ENCODE peak calls at places on chromosomes 11 and 22, in four cellular contexts. Y is prostate gland, B is GM13977, H is K562. U is an unnamed sample.

GRCh38 chr11:111456086-111456858 is 55.9 kb downstream of the BTG4 start:
- DNase-seq in Y (no peak), B (peak), H (no peak), U (no peak)

GRCh38 chr11:121067453-121067852 is 33.6 kb upstream of the TECTA start:
- DNase-seq in Y (no peak), B (no peak), H (no peak), U (no peak)

GRCh38 chr11:82229346-82229745 is 504.3 kb downstream of the FAM181B start:
- DNase-seq in Y (no peak), B (peak), H (no peak), U (no peak)

GRCh38 chr11:122202161-122202950 is 86.3 kb upstream of the BLID start:
- DNase-seq in Y (no peak), B (no peak), H (no peak), U (no peak)

GRCh38 chr22:48944756-48945620 is 882.7 kb downstream of the BRD1 start:
- DNase-seq in Y (no peak), B (no peak), H (no peak), U (no peak)

GRCh38 chr11:114311946-114312345 is 15.7 kb downstream of the NNMT start:
- DNase-seq in Y (no peak), B (no peak), H (no peak), U (no peak)

GRCh38 chr11:88174627-88175003 is 628 bp downstream of the RAB38 start:
- DNase-seq in Y (peak), B (no peak), H (no peak), U (no peak)

GRCh38 chr22:25360891-25361645 is 141.6 kb downstream of the CRYBB2 start:
- DNase-seq in Y (no peak), B (no peak), H (no peak), U (no peak)

GRCh38 chr11:68042219-68043028 is 3.6 kb downstream of the TCIRG1 start:
- DNase-seq in Y (no peak), B (no peak), H (no peak), U (no peak)

GRCh38 chr11:13338437-13339069 is 61.0 kb downstream of the BMAL1 start:
- DNase-seq in Y (no peak), B (no peak), H (peak), U (no peak)

GRCh38 chr11:73402834-73403185 is 26.6 kb downstream of the RELT start:
- DNase-seq in Y (no peak), B (peak), H (no peak), U (no peak)
- TF ChIP-seq CTCF in Y (no peak), B (peak), H (peak), U (peak)

GRCh38 chr22:37625737-37626136 is 13.7 kb upstream of the SH3BP1 start:
- DNase-seq in Y (no peak), B (no peak), H (no peak), U (no peak)

GRCh38 chr22:37624876-37625275 is 14.6 kb upstream of the SH3BP1 start:
- DNase-seq in Y (no peak), B (no peak), H (no peak), U (no peak)

GRCh38 chr22:37621352-37621860 is 12.8 kb downstream of the GGA1 start:
- DNase-seq in Y (no peak), B (no peak), H (no peak), U (no peak)

GRCh38 chr22:37624017-37624365 is 15.4 kb downstream of the GGA1 start:
- DNase-seq in Y (no peak), B (no peak), H (no peak), U (no peak)

GRCh38 chr22:37623075-37624016 is 14.7 kb downstream of the GGA1 start:
- DNase-seq in Y (no peak), B (peak), H (peak), U (peak)
- TF ChIP-seq CTCF in Y (peak), B (peak), H (peak), U (peak)

DNA sequence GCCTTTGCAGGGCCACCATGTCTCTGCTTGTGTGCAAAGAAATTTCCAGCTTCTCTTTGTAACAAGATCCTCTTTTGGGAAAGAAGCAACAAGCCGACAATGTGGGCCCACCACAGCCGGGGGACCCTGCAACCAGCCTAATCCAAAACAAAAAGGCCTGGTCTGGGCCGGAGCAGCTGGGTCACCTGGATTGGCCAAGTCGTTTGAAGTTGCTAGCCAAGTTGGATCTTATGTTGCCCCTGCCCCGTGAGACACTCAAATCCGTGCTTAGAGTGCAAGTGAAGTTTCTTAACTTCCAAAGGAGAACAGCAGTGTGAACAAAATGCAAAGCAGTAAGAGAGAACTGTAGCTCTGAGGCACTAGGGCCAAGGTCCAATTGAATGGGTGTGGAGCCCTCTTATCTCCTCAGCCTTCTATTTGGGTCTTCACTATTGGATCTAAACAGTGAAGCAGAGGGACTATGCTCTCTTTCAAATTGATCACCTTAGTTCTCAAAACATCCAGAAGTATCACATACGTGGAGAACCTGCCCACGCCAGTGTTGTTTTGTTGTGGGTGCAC is 49.7 kb downstream of the C22orf31 start:
- DNase-seq in Y (no peak), B (no peak), H (no peak), U (no peak)
- TF ChIP-seq CTCF in Y (no peak), B (no peak), H (no peak), U (no peak)

GRCh38 chr22:50121202-50121740 is 31.5 kb downstream of the MOV10L1 start:
- DNase-seq in Y (no peak), B (no peak), H (no peak), U (no peak)
- TF ChIP-seq CTCF in Y (no peak), B (no peak), H (no peak), U (no peak)

GRCh38 chr11:102793677-102794290 is 4.2 kb downstream of the MMP1 start:
- DNase-seq in Y (peak), B (no peak), H (no peak), U (no peak)

GRCh38 chr11:102791271-102792036 is 6.5 kb downstream of the MMP1 start:
- DNase-seq in Y (no peak), B (no peak), H (no peak), U (no peak)

GRCh38 chr11:102798012-102798746 is at the start of gene MMP1:
- DNase-seq in Y (no peak), B (no peak), H (no peak), U (no peak)

GRCh38 chr11:102792604-102793003 is 5.4 kb downstream of the MMP1 start:
- DNase-seq in Y (no peak), B (no peak), H (no peak), U (no peak)

GRCh38 chr11:102794382-102794781 is 3.6 kb downstream of the MMP1 start:
- DNase-seq in Y (no peak), B (peak), H (peak), U (no peak)
- TF ChIP-seq CTCF in Y (no peak), B (peak), H (peak), U (peak)

GRCh38 chr22:40451230-40451629 is 80.8 kb downstream of the SGSM3 start:
- DNase-seq in Y (no peak), B (no peak), H (no peak), U (no peak)
- TF ChIP-seq CTCF in Y (no peak), B (no peak), H (no peak), U (no peak)

GRCh38 chr11:17277024-17277584 is 565 bp downstream of the NUCB2 start:
- DNase-seq in Y (peak), B (peak), H (no peak), U (no peak)

GRCh38 chr11:17272823-17273222 is 3.7 kb upstream of the NUCB2 start:
- DNase-seq in Y (no peak), B (no peak), H (no peak), U (no peak)

GRCh38 chr11:17273668-17274321 is 2.7 kb upstream of the NUCB2 start:
- DNase-seq in Y (no peak), B (no peak), H (no peak), U (no peak)

GRCh38 chr11:17275376-17276235 is 933 bp upstream of the NUCB2 start:
- DNase-seq in Y (no peak), B (no peak), H (no peak), U (no peak)

DNA sequence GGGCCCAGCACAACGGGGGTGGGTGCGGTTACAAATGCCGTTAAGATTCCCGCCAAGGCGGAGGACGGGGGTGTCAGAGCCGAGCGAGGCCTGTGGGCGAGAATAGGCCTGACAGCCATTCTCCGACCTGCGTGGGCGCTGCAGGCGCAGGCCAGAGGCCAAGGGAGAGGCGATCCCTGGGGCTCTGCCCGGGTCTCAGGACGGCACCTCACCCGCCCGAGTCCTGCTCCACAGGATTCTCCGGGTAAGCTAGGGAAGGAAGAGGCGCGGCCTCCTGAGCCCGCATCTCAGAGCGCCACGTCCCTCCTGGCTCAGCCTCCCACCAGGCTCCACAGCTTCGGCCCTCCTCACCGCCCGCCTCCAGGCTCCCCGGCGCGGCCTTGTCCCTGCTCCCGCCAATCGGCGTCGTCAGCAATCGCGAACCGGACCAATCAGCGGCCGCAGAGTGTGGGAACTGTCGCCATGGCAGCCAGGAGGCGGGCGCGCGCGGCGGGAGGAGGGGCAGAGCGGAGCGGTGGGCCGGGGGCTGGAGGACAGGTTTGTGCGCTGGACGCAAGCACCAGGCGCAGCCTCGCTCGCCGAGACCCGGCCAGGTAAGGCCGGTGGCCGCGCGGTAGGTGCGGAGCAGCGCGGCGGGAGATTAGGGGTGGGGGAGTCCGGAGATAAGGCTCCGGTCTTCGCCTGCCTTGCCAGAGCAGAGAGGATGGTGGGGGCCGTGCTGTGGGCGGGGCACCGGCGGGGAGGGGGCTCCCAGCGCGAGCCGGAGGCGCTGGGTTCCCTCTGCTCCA is at the start of gene NUCB2:
- DNase-seq in Y (peak), B (peak), H (peak), U (peak)
- TF ChIP-seq CTCF in Y (peak), B (no peak), H (no peak), U (no peak)

DNA sequence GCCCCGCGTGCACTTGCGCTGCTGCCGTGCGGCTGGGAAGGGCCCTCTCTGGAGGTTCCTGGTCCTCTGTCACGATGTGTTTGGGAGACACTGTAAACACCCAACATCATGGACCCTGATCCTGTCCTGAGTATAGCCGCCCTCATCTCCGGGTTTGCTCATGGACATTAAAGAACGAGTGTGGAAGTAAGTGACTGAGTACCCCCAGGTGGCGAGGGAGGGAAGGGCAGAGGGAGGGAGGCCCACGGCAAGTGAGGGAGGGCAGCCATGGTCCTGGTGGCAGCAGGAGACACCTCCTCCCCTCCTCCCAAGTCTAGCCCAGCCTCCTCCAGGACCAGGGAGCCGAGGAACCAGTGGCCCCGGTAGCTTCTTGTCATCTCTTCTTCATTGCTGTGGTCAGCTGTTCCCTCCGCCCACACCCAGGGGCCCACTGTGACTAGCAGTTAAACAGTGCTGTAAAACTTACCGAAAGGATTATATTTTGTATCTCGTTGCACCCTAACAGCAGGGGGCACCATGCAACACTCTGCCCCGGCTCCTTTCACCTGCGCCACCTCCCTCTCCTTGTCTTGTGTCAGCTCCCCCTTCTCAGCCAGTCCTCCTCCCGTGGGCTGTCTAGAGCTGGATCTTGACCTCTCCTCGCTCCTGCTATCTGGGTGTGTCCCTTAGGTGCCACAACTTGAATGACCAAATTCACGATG is 566.5 kb upstream of the B3GAT1 start:
- DNase-seq in Y (no peak), B (no peak), H (peak), U (no peak)
- TF ChIP-seq CTCF in Y (no peak), B (peak), H (peak), U (no peak)

U was measured in D721Med.